ENCODE peak calls at places on chromosomes 5 and 9, in six cellular contexts. One of them, this sample, is unnamed.

GRCh38 chr9:9275656-9276055 is 1337.1 kb downstream of the PTPRD start:
- DNase-seq in H1: no peak
- DNase-seq in stomach: no peak
- DNase-seq in heart left ventricle: no peak
- DNase-seq in A549: no peak
- DNase-seq in thyroid gland: no peak
- DNase-seq in this sample: no peak

GRCh38 chr5:42811591-42812392 is at the start of gene SELENOP:
- DNase-seq in thyroid gland: peak
- DNase-seq in stomach: peak
- DNase-seq in heart left ventricle: peak
- DNase-seq in A549: peak
- DNase-seq in H1: no peak
- DNase-seq in this sample: peak

GRCh38 chr5:172109749-172110148 is 78.3 kb downstream of the STK10 start:
- DNase-seq in A549: no peak
- DNase-seq in heart left ventricle: no peak
- DNase-seq in thyroid gland: no peak
- DNase-seq in stomach: no peak
- DNase-seq in H1: no peak
- DNase-seq in this sample: no peak

GRCh38 chr9:132412089-132412488 is 2.1 kb downstream of the CFAP77 start:
- DNase-seq in A549: peak
- DNase-seq in stomach: no peak
- DNase-seq in H1: peak
- DNase-seq in heart left ventricle: no peak
- DNase-seq in thyroid gland: no peak
- DNase-seq in this sample: no peak

GRCh38 chr9:136306691-136307208 is 2.9 kb upstream of the CCDC187 start:
- DNase-seq in heart left ventricle: no peak
- DNase-seq in A549: peak
- DNase-seq in thyroid gland: no peak
- DNase-seq in stomach: no peak
- DNase-seq in H1: no peak
- DNase-seq in this sample: no peak

GRCh38 chr5:160199410-160199911 is 29.8 kb upstream of the FABP6 start:
- DNase-seq in thyroid gland: peak
- DNase-seq in heart left ventricle: peak
- DNase-seq in stomach: peak
- DNase-seq in H1: peak
- DNase-seq in A549: peak
- DNase-seq in this sample: peak

GRCh38 chr5:137617806-137618205 is 118.1 kb downstream of the KLHL3 start:
- DNase-seq in stomach: no peak
- DNase-seq in A549: no peak
- DNase-seq in H1: no peak
- DNase-seq in heart left ventricle: no peak
- DNase-seq in thyroid gland: no peak
- DNase-seq in this sample: no peak

GRCh38 chr5:132205385-132206125 is 22.1 kb downstream of the P4HA2 start:
- DNase-seq in stomach: no peak
- DNase-seq in H1: no peak
- DNase-seq in A549: no peak
- DNase-seq in thyroid gland: no peak
- DNase-seq in heart left ventricle: peak
- DNase-seq in this sample: no peak

GRCh38 chr9:131530546-131530929 is 525 bp downstream of the UCK1 start:
- DNase-seq in heart left ventricle: peak
- DNase-seq in A549: peak
- DNase-seq in H1: peak
- DNase-seq in thyroid gland: peak
- DNase-seq in stomach: peak
- DNase-seq in this sample: peak

GRCh38 chr9:37002413-37003217 is 31.5 kb downstream of the PAX5 start:
- DNase-seq in stomach: no peak
- DNase-seq in A549: no peak
- DNase-seq in H1: no peak
- DNase-seq in thyroid gland: no peak
- DNase-seq in heart left ventricle: no peak
- DNase-seq in this sample: no peak

GRCh38 chr9:70613024-70613768 is 198.7 kb upstream of the KLF9 start:
- DNase-seq in stomach: no peak
- DNase-seq in A549: no peak
- DNase-seq in H1: no peak
- DNase-seq in thyroid gland: no peak
- DNase-seq in heart left ventricle: no peak
- DNase-seq in this sample: no peak

GRCh38 chr9:126459546-126459945 is 132.9 kb downstream of the MVB12B start:
- DNase-seq in thyroid gland: no peak
- DNase-seq in H1: no peak
- DNase-seq in A549: no peak
- DNase-seq in heart left ventricle: no peak
- DNase-seq in stomach: no peak
- DNase-seq in this sample: no peak

GRCh38 chr5:82319977-82320376 is 41.8 kb upstream of the RPS23 start:
- DNase-seq in H1: no peak
- DNase-seq in thyroid gland: no peak
- DNase-seq in A549: no peak
- DNase-seq in heart left ventricle: no peak
- DNase-seq in stomach: no peak
- DNase-seq in this sample: no peak

GRCh38 chr9:99406939-99407338 is 184.9 kb downstream of the SEC61B start:
- DNase-seq in stomach: no peak
- DNase-seq in H1: no peak
- DNase-seq in A549: no peak
- DNase-seq in heart left ventricle: no peak
- DNase-seq in thyroid gland: no peak
- DNase-seq in this sample: no peak

GRCh38 chr5:148532962-148533670 is 121.2 kb downstream of the HTR4 start:
- DNase-seq in A549: no peak
- DNase-seq in stomach: no peak
- DNase-seq in thyroid gland: no peak
- DNase-seq in H1: no peak
- DNase-seq in heart left ventricle: no peak
- DNase-seq in this sample: no peak

GRCh38 chr5:78671609-78672008 is 23.0 kb upstream of the LHFPL2 start:
- DNase-seq in H1: no peak
- DNase-seq in heart left ventricle: no peak
- DNase-seq in stomach: no peak
- DNase-seq in A549: peak
- DNase-seq in thyroid gland: peak
- DNase-seq in this sample: peak

GRCh38 chr9:68625559-68625958 is 79.5 kb upstream of the PIP5K1B start:
- DNase-seq in A549: no peak
- DNase-seq in heart left ventricle: no peak
- DNase-seq in H1: no peak
- DNase-seq in stomach: no peak
- DNase-seq in thyroid gland: no peak
- DNase-seq in this sample: no peak

DNA sequence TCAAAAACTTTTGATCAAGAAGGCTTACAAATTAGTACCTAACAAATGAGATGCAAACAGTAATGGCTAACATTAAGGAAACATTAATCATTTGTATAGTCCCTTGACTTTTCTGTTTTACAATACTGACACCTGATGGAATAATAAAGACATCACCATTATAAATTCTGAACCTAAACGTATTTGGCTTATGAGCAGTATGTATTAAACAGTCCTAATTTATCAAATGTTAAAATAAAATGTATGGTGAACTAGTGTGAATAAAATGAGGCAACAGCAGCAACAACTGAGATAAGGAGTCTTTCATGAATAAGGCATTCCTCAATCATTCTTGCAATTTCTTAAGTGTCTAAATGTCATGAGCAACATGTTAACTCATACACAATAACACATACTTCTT is 6.0 kb downstream of the PUM3 start:
- DNase-seq in stomach: no peak
- DNase-seq in H1: no peak
- DNase-seq in A549: peak
- DNase-seq in heart left ventricle: no peak
- DNase-seq in thyroid gland: no peak
- DNase-seq in this sample: no peak
- TF ChIP-seq CTCF in stomach: peak
- TF ChIP-seq CTCF in H1: no peak
- TF ChIP-seq CTCF in A549: peak
- TF ChIP-seq CTCF in heart left ventricle: peak
- TF ChIP-seq CTCF in thyroid gland: no peak
- TF ChIP-seq CTCF in this sample: peak

GRCh38 chr9:111936391-111936790 is 39.8 kb downstream of the UGCG start:
- DNase-seq in thyroid gland: no peak
- DNase-seq in A549: no peak
- DNase-seq in stomach: no peak
- DNase-seq in heart left ventricle: no peak
- DNase-seq in H1: no peak
- DNase-seq in this sample: no peak
- TF ChIP-seq POLR2A in thyroid gland: no peak
- TF ChIP-seq POLR2A in A549: no peak
- TF ChIP-seq POLR2A in stomach: no peak
- TF ChIP-seq POLR2A in heart left ventricle: no peak
- TF ChIP-seq POLR2A in H1: no peak
- TF ChIP-seq POLR2A in this sample: no peak

GRCh38 chr5:141902416-141902815 is 21.3 kb upstream of the DELE1 start:
- DNase-seq in stomach: no peak
- DNase-seq in thyroid gland: no peak
- DNase-seq in H1: no peak
- DNase-seq in A549: no peak
- DNase-seq in heart left ventricle: no peak
- DNase-seq in this sample: peak

GRCh38 chr5:141898448-141899094 is 20.4 kb upstream of the PCDH1 start:
- DNase-seq in A549: no peak
- DNase-seq in heart left ventricle: no peak
- DNase-seq in thyroid gland: no peak
- DNase-seq in H1: no peak
- DNase-seq in stomach: no peak
- DNase-seq in this sample: no peak

GRCh38 chr5:141904551-141904950 is 19.1 kb upstream of the DELE1 start:
- DNase-seq in H1: no peak
- DNase-seq in A549: no peak
- DNase-seq in heart left ventricle: no peak
- DNase-seq in stomach: no peak
- DNase-seq in thyroid gland: peak
- DNase-seq in this sample: no peak

GRCh38 chr5:141903261-141903660 is 20.4 kb upstream of the DELE1 start:
- DNase-seq in H1: no peak
- DNase-seq in A549: no peak
- DNase-seq in stomach: no peak
- DNase-seq in thyroid gland: peak
- DNase-seq in heart left ventricle: no peak
- DNase-seq in this sample: no peak

DNA sequence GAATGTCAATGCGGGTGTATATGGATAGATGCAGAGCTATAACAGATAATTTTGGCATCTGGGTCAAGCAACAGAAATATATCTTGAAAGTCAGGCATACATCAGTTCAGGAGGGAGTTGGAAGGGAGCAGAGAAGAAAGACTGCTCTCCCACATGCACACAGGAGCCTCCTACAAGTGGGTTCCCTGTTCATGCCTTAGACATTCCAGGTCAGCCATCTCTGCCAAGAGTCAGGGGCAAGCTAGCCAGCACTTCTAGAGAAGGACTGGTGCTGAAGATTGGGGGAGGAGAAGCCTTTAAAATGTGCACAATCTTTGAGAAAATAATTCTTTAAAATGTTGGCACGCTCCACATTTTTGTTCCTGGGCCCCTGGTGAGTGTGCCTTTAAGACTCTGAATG is 21.7 kb upstream of the DELE1 start:
- DNase-seq in thyroid gland: peak
- DNase-seq in A549: no peak
- DNase-seq in heart left ventricle: no peak
- DNase-seq in stomach: no peak
- DNase-seq in H1: no peak
- DNase-seq in this sample: no peak
- TF ChIP-seq CTCF in thyroid gland: no peak
- TF ChIP-seq CTCF in A549: no peak
- TF ChIP-seq CTCF in heart left ventricle: no peak
- TF ChIP-seq CTCF in stomach: no peak
- TF ChIP-seq CTCF in H1: no peak
- TF ChIP-seq CTCF in this sample: no peak

DNA sequence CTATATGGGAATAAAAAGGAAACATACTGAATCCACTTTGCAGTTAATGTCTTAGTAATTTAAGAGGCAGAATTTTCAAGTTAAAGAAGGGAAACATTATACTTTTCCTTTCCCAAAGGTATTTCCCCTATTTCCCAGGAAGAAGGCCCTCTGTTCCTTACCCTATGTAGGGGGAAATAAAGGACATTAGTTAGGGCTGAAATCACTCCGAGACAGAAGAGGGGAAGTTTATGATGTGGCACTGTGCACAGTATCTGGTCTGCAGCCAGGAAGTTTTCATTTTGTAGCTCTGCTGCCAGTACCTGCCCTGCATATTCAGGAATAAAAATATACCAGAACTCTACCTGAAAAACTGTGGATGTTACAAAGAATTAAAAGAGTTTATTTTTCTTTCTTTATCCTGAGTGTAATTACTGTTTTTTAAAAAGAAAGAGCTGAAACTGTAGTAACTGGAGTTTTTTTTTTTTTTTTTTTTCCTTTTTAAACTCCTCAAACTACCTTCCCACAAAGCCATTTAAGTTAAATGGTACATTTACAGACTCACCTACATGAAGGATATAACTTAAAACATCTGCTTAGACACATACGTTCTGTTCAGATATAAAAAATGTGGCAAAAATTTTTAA is 7.3 kb downstream of the MEF2C start:
- DNase-seq in stomach: no peak
- DNase-seq in A549: no peak
- DNase-seq in thyroid gland: peak
- DNase-seq in heart left ventricle: no peak
- DNase-seq in H1: no peak
- DNase-seq in this sample: no peak
- TF ChIP-seq POLR2A in stomach: no peak
- TF ChIP-seq POLR2A in A549: no peak
- TF ChIP-seq POLR2A in thyroid gland: no peak
- TF ChIP-seq POLR2A in heart left ventricle: no peak
- TF ChIP-seq POLR2A in H1: no peak
- TF ChIP-seq POLR2A in this sample: no peak

GRCh38 chr5:113389116-113389515 is 45.7 kb downstream of the TSSK1B start:
- DNase-seq in H1: no peak
- DNase-seq in thyroid gland: no peak
- DNase-seq in stomach: no peak
- DNase-seq in heart left ventricle: no peak
- DNase-seq in A549: no peak
- DNase-seq in this sample: no peak
- TF ChIP-seq CTCF in H1: no peak
- TF ChIP-seq CTCF in thyroid gland: no peak
- TF ChIP-seq CTCF in stomach: no peak
- TF ChIP-seq CTCF in heart left ventricle: no peak
- TF ChIP-seq CTCF in A549: no peak
- TF ChIP-seq CTCF in this sample: no peak

GRCh38 chr5:177440211-177440989 is 6.2 kb upstream of the PRR7 start:
- DNase-seq in A549: no peak
- DNase-seq in heart left ventricle: no peak
- DNase-seq in stomach: no peak
- DNase-seq in H1: no peak
- DNase-seq in thyroid gland: no peak
- DNase-seq in this sample: no peak
- TF ChIP-seq POLR2A in A549: no peak
- TF ChIP-seq POLR2A in heart left ventricle: no peak
- TF ChIP-seq POLR2A in stomach: no peak
- TF ChIP-seq POLR2A in H1: no peak
- TF ChIP-seq POLR2A in thyroid gland: no peak
- TF ChIP-seq POLR2A in this sample: no peak

This sample was measured in testis.